ENCODE peak calls at places on chromosomes 5 and 9, in nine cellular contexts. H is transverse colon, C is endothelial cell of umbilical vein, L is choroid plexus epithelial cell, I is left ventricle myocardium inferior, D is progenitor cell of endocrine pancreas, S is fibroblast of villous mesenchyme, X is Peyer's patch, P is cardiac fibroblast. U is an unnamed sample.

GRCh38 chr5:55629790-55630189 is 82.3 kb downstream of the SLC38A9 start:
- DNase-seq in H (no peak), C (no peak), L (peak), I (no peak), D (no peak), S (no peak), X (no peak), P (no peak), U (no peak)

GRCh38 chr5:43429016-43429415 is 16.8 kb upstream of the CCL28 start:
- DNase-seq in H (no peak), C (no peak), L (no peak), I (no peak), D (no peak), S (no peak), X (no peak), P (no peak), U (no peak)

GRCh38 chr5:58497956-58498942 is 7.0 kb downstream of the GAPT start:
- DNase-seq in H (peak), C (peak), L (peak), I (no peak), D (peak), S (peak), X (no peak), P (peak), U (peak)

GRCh38 chr5:143134269-143134668 is 269.2 kb downstream of the NR3C1 start:
- DNase-seq in H (no peak), C (no peak), L (no peak), I (no peak), D (no peak), S (no peak), X (no peak), P (no peak), U (no peak)

GRCh38 chr9:8863064-8863463 is 1063.5 kb upstream of the DMAC1 start:
- DNase-seq in H (no peak), C (no peak), L (no peak), I (no peak), D (no peak), S (no peak), X (no peak), P (no peak), U (peak)

GRCh38 chr9:129140397-129141065 is 29.3 kb downstream of the PTPA start:
- DNase-seq in H (peak), C (peak), L (peak), I (peak), D (peak), S (peak), X (peak), P (peak), U (peak)

GRCh38 chr9:37486256-37486615 is 488 bp downstream of the POLR1E start:
- DNase-seq in H (no peak), C (no peak), L (no peak), I (no peak), D (no peak), S (no peak), X (no peak), P (no peak), U (no peak)

GRCh38 chr5:141805874-141806273 is 72.3 kb downstream of the PCDH1 start:
- DNase-seq in H (no peak), C (peak), L (peak), I (peak), D (no peak), S (no peak), X (no peak), P (peak), U (peak)

GRCh38 chr9:128921881-128922763 is 1.3 kb downstream of the PHYHD1 start:
- DNase-seq in H (peak), C (peak), L (peak), I (peak), D (peak), S (peak), X (no peak), P (peak), U (peak)

GRCh38 chr9:108831496-108832178 is 24.1 kb downstream of the ACTL7B start:
- DNase-seq in H (no peak), C (no peak), L (no peak), I (no peak), D (no peak), S (no peak), X (no peak), P (no peak), U (no peak)

GRCh38 chr9:112969730-112970129 is 42.3 kb downstream of the ZNF883 start:
- DNase-seq in H (no peak), C (no peak), L (no peak), I (no peak), D (no peak), S (no peak), X (no peak), P (no peak), U (no peak)

GRCh38 chr5:80804332-80804731 is 149.5 kb upstream of the DHFR start:
- DNase-seq in H (no peak), C (no peak), L (peak), I (no peak), D (no peak), S (peak), X (no peak), P (peak), U (no peak)

GRCh38 chr9:110750272-110750671 is 81.7 kb downstream of the MUSK start:
- DNase-seq in H (peak), C (no peak), L (peak), I (peak), D (no peak), S (no peak), X (no peak), P (peak), U (peak)

GRCh38 chr9:34611811-34612787 is at the start of gene RPP25L:
- DNase-seq in H (peak), C (peak), L (peak), I (peak), D (peak), S (peak), X (peak), P (peak), U (peak)

GRCh38 chr9:34610434-34611206 is 1.3 kb downstream of the RPP25L start:
- DNase-seq in H (no peak), C (no peak), L (peak), I (no peak), D (no peak), S (no peak), X (no peak), P (no peak), U (no peak)

GRCh38 chr9:34615132-34615531 is 3.2 kb upstream of the RPP25L start:
- DNase-seq in H (no peak), C (no peak), L (no peak), I (no peak), D (no peak), S (no peak), X (no peak), P (no peak), U (no peak)

GRCh38 chr9:34611251-34611810 is 566 bp downstream of the RPP25L start:
- DNase-seq in H (no peak), C (no peak), L (no peak), I (no peak), D (no peak), S (no peak), X (no peak), P (no peak), U (peak)

GRCh38 chr9:34612788-34613390 is 992 bp upstream of the RPP25L start:
- DNase-seq in H (peak), C (peak), L (peak), I (peak), D (peak), S (peak), X (peak), P (peak), U (peak)
- TF ChIP-seq CTCF in H (peak), C (peak), L (peak), I (peak), D (peak), S (peak), X (peak), P (peak), U (peak)

DNA sequence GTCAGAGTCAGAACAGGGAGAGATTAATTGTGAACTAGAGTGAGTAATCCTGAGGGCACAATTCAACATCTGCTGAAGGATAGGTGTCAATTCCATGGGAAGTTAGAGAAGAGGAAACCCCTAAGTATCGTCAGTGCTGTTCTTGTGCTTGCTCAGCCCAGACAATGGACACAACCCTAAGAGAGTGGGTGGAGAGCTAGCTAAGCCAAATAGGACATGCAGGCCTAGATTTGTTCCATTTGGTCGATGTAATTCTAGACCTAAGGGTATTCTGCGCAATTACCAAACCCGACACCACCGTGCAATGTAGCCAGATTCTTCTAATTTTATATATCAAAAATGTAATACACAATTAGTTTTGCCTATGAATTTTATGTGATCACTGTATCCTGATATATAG is 431.6 kb downstream of the SH3GL2 start:
- DNase-seq in H (no peak), C (no peak), L (no peak), I (no peak), D (no peak), S (no peak), X (no peak), P (no peak), U (no peak)
- TF ChIP-seq CTCF in H (no peak), C (no peak), L (no peak), I (no peak), D (no peak), S (no peak), X (no peak), P (no peak), U (no peak)

DNA sequence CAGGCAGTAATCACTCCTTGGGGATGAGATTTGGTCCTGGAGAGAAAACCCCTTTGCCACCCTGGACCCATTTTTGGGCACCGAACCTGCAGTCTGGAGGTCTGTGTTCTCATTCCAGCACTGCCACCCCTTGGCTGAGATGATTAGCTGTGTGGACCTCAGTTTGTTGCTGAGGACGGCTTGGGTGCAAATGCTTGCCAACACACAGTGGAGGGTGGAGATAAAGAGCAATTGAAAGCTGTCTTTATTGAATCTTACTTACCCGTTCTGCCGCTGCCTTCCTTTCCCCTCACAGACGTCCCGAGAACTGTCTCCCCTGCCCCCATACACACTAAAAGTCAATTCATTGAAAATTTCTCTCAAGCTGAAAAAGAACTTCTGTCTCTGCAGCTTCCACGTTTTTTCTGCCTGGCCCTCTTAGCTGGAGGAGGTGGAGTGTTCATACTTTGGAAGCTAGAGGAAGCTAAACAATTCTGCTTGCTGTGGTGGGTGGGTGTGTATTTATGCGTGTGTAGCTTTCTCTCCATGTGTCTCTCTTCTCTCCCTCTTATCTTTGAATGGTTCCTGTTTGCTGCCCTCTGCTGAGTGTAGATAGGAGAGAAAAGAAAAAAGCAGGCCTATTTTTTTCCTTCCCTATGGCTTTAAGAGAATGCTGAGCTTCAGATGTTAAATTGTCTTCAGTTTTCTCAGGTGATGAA is 6.6 kb downstream of the GALNT10 start:
- DNase-seq in H (no peak), C (peak), L (peak), I (no peak), D (no peak), S (peak), X (no peak), P (peak), U (no peak)
- TF ChIP-seq CTCF in H (peak), C (peak), L (peak), I (peak), D (peak), S (peak), X (no peak), P (peak), U (peak)

DNA sequence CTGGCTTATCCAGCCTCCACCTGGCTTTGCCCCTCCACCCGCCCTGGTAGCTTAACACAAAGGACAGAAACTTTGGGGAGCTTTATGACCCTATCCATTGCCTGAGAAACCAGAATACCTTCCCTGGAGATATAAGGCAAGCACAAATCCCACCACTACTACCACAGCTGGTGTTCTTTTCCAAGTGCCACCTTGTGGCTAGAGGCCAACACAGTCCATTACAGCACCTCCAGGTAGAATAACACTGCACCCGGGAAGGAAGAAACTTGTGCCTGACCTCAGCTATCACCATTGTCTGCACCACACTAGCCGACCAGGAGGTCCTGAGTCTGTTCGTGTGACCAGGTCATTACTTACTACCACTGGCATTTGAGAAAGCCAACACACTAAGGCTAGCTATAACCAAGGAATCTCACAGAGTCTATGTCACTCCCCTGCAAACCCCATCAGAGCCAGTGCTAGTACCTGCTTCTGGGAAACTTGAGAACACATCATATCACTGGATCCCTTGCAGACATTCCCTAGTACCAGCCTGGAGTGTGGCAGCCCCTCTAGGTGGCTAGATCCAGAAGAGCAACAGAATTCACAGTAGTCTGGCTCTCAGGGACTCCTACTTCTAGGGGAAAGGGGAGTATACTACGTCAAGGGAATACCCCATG is 74.0 kb upstream of the RUSC2 start:
- DNase-seq in H (no peak), C (no peak), L (no peak), I (no peak), D (no peak), S (no peak), X (no peak), P (no peak), U (no peak)
- TF ChIP-seq CTCF in H (no peak), C (no peak), L (peak), I (no peak), D (peak), S (no peak), X (no peak), P (no peak), U (no peak)

GRCh38 chr9:2321523-2322148 is 300.0 kb upstream of the VLDLR start:
- DNase-seq in H (no peak), C (no peak), L (no peak), I (no peak), D (no peak), S (no peak), X (no peak), P (peak), U (no peak)
- TF ChIP-seq CTCF in H (no peak), C (no peak), L (peak), I (peak), D (no peak), S (no peak), X (no peak), P (no peak), U (no peak)

DNA sequence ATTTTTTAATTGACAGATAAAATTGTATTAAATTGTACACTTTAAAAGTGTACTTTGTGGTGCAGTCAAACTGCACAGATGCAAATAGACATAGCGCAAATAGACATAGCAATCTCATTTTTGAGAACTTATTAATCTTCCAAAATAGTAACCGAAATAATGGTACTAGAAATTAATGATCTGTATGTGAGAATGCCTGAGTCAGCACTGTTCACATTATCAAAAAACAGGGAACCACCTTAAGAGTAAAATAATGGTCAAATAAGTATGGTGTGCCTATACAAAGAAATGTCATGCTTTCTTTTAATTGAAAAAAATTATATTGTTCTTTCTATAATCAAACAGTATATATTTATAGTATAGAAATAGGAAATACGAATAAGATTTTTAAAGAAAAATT is 461.9 kb downstream of the EFNA5 start:
- DNase-seq in H (no peak), C (no peak), L (no peak), I (no peak), D (no peak), S (no peak), X (no peak), P (no peak), U (no peak)
- TF ChIP-seq CTCF in H (no peak), C (no peak), L (no peak), I (no peak), D (no peak), S (no peak), X (no peak), P (no peak), U (no peak)

DNA sequence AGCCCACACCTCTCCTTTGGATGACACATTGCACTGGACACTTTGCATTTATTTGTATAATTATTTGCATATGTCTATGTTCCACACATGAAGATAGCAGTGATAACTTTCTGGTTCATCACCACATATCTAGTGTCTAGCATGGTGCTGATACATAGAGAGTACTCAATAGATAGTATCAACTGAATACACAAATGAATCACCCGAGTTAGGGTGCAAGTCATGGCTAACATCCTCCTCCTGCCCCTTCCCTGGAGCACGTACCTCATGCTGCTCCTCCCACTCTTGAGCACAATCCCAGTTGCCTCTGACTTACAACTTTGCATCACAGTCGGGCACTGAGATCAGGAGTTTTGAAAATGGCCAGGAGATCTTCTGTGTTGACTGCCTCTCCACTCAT is 617.5 kb downstream of the EBF1 start:
- DNase-seq in H (no peak), C (no peak), L (no peak), I (no peak), D (no peak), S (no peak), X (no peak), P (no peak), U (no peak)
- TF ChIP-seq CTCF in H (no peak), C (no peak), L (no peak), I (no peak), D (no peak), S (no peak), X (no peak), P (no peak), U (no peak)

GRCh38 chr5:98349251-98349989 is 424.0 kb upstream of the RGMB start:
- DNase-seq in H (no peak), C (peak), L (peak), I (no peak), D (no peak), S (peak), X (no peak), P (peak), U (no peak)

DNA sequence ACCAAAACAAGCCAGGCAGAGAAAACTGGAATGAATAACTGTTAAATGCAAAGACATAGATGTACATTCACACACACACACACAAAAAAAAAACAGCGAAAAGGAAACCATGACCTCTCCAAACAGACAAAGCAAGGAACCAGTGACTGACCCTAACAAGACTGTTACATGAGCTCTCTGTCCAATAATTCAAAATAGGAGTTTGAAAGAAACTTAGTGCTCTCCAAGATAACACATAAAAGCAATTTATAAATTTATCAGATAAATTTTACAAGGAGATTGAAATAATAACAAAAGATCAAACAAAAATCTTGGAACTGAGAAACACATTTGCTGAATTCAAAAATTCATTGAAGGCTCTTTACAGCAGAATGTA is 423.5 kb upstream of the RGMB start:
- DNase-seq in H (no peak), C (no peak), L (no peak), I (no peak), D (no peak), S (no peak), X (no peak), P (no peak), U (no peak)
- TF ChIP-seq CTCF in H (no peak), C (no peak), L (no peak), I (no peak), D (no peak), S (no peak), X (no peak), P (no peak), U (no peak)